ENCODE peak calls at places on chromosomes 5 and 9, in seven cellular contexts. E is stomach; M is CD8-positive, alpha-beta T cell; R is heart right ventricle; Y is naive thymus-derived CD4-positive, alpha-beta T cell; B is tibial artery; O is right atrium auricular region. V is an unnamed sample.
A peak's percentile ranks its signal among the peaks of the same experiment; 100 is the strongest.

GRCh38 chr5:83450183-83450839 is 21.2 kb upstream of the VCAN start:
- DNase-seq in E (no peak), O (no peak), M (no peak), Y (no peak), R (no peak), B (no peak), V (no peak)

GRCh38 chr5:87572611-87573010 is 159.9 kb upstream of the CCNH start:
- DNase-seq in R (no peak), M (no peak), B (no peak), O (no peak), E (no peak), Y (no peak), V (no peak)

GRCh38 chr5:44538831-44539539 is 149.8 kb upstream of the FGF10 start:
- DNase-seq in M (no peak), R (no peak), O (no peak), B (no peak), E (no peak), Y (no peak), V (no peak)

GRCh38 chr9:1929722-1930621 is 85.2 kb upstream of the SMARCA2 start:
- DNase-seq in B (no peak), E (no peak), M (no peak), R (no peak), O (no peak), Y (no peak), V (no peak)

GRCh38 chr5:27140831-27141230 is 102.4 kb upstream of the CDH9 start:
- DNase-seq in R (no peak), M (no peak), Y (no peak), B (no peak), O (no peak), E (no peak), V (no peak)

GRCh38 chr5:172443441-172444109 is 10.8 kb downstream of the SH3PXD2B start:
- DNase-seq in O (peak; percentile 95), R (peak; percentile 80), E (peak; percentile 63), B (peak; percentile 92), Y (no peak), M (no peak), V (no peak)

GRCh38 chr5:125142439-125142838 is 396.0 kb upstream of the ZNF608 start:
- DNase-seq in M (no peak), R (no peak), O (no peak), E (no peak), Y (no peak), B (no peak), V (no peak)

GRCh38 chr9:105070176-105070575 is 142.2 kb upstream of the ABCA1 start:
- DNase-seq in O (no peak), R (no peak), B (no peak), E (no peak), Y (no peak), M (no peak), V (no peak)

GRCh38 chr9:36903541-36904435 is 130.3 kb downstream of the PAX5 start:
- DNase-seq in E (peak; percentile 40), O (no peak), Y (no peak), B (no peak), M (no peak), R (no peak), V (no peak)

GRCh38 chr9:110444911-110445310 is 107.2 kb upstream of the TXNDC8 start:
- DNase-seq in M (no peak), R (no peak), E (no peak), O (no peak), Y (no peak), B (no peak), V (no peak)

GRCh38 chr9:5113994-5114748 is 71.3 kb downstream of the INSL6 start:
- DNase-seq in B (no peak), R (no peak), Y (no peak), M (no peak), E (no peak), O (no peak), V (no peak)

GRCh38 chr9:93467462-93467861 is 14.1 kb upstream of the FAM120AOS start:
- DNase-seq in B (no peak), O (no peak), Y (no peak), E (peak; percentile 56), M (no peak), R (no peak), V (no peak)

GRCh38 chr9:99491408-99492259 is 269.6 kb downstream of the SEC61B start:
- DNase-seq in E (no peak), Y (no peak), R (no peak), M (no peak), B (no peak), O (no peak), V (no peak)

GRCh38 chr9:136531904-136532798 is 13.7 kb downstream of the NOTCH1 start:
- DNase-seq in Y (no peak), M (peak; percentile 24), E (no peak), O (no peak), B (no peak), R (no peak), V (no peak)

GRCh38 chr5:932151-932627 is 39.5 kb downstream of the TRIP13 start:
- DNase-seq in M (peak; percentile 2), E (peak; percentile 22), O (no peak), B (no peak), R (no peak), Y (no peak), V (no peak)

GRCh38 chr5:931570-932145 is 39.0 kb downstream of the TRIP13 start:
- DNase-seq in B (no peak), M (no peak), O (no peak), E (no peak), R (no peak), Y (no peak), V (no peak)

GRCh38 chr5:930853-931252 is 38.2 kb downstream of the TRIP13 start:
- DNase-seq in Y (no peak), R (no peak), E (no peak), M (no peak), B (no peak), O (no peak), V (no peak)

GRCh38 chr5:927172-928015 is 34.7 kb downstream of the TRIP13 start:
- DNase-seq in R (no peak), Y (no peak), M (no peak), O (no peak), E (no peak), B (no peak), V (no peak)

DNA sequence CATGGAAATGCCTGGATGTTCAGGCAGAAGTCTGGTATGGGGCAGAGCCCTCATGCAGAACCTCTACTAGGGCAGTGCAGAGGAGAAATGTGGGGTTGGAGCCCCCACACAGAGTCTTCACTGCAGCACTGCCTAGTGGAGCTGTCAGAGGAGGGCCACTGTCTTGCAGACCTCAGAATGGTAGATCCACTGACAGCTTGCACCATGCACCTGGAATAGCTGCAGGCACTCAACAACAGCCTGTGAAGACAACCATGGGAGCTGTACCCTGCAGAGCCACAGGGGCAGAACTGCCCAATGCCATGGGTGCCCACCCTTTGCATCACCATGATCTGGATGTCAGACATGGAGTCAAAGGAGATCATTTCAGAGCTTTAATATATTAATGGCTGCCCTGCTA is 36.9 kb downstream of the TRIP13 start:
- DNase-seq in O (no peak), M (no peak), E (no peak), Y (no peak), B (no peak), R (no peak), V (peak; percentile 13)
- H3K27me3 ChIP-seq in O (no peaks in the 10 kb centered on the region), M (peaks cover 8% of the 10 kb centered on the region), E (peaks cover 16% of the 10 kb centered on the region), Y (no peaks in the 10 kb centered on the region), B (peaks cover 5% of the 10 kb centered on the region), R (peaks cover 26% of the 10 kb centered on the region), V (peaks cover 14% of the 10 kb centered on the region)

DNA sequence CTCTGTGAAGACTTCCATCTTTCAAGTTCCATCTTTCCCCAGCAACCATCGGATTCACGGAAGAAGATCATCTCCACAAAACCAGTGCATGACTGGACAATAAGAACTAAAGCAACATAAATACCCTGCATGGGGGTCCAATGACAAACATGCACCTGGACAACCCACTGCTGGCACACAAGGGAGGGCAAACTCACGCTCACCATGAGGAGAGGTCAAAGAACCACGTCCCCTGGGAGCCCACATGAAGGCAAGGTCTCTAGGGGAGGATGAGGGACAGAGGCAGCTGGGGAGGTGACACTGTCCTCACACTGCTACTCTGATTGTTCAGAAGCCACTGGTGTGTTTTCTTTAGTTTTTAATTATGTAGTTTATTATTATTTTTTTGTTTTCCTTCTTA is 190.8 kb downstream of the MED10 start:
- DNase-seq in Y (no peak), M (no peak), B (no peak), E (no peak), R (no peak), O (peak; percentile 36), V (no peak)
- H3K9me3 ChIP-seq in Y (no peaks in the 10 kb centered on the region), M (no peaks in the 10 kb centered on the region), B (no peaks in the 10 kb centered on the region), E (no peaks in the 10 kb centered on the region), R (no peaks in the 10 kb centered on the region), O (no peaks in the 10 kb centered on the region), V (no peaks in the 10 kb centered on the region)

GRCh38 chr9:31519826-31520225 is 864.6 kb upstream of the ACO1 start:
- DNase-seq in O (no peak), B (no peak), Y (no peak), R (no peak), E (no peak), M (no peak), V (no peak)

GRCh38 chr9:31520301-31521085 is 864.0 kb upstream of the ACO1 start:
- DNase-seq in Y (no peak), O (no peak), B (no peak), M (no peak), E (no peak), R (no peak), V (no peak)

GRCh38 chr9:31519424-31519823 is 865.0 kb upstream of the ACO1 start:
- DNase-seq in R (no peak), B (no peak), O (no peak), M (no peak), E (no peak), Y (no peak), V (no peak)

DNA sequence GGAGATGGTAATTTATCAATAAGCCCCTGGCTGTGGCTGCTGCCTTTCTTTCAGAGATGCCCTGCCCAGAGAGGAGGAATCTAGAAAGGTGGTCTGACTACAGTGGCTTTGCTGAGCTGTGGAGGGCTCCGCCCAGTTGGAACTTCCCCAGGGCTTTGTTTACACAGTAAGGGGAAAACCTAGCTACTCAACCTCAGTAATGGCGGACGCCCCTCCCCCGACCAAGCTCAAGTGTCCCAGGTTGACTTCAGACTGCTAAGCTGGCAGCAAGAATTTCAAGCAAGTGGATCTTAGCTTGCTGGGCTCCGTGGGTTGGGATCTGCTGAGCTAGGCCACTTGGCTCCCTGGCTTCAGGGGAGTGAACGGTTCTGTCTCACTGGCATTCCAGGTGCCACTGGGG is 865.4 kb upstream of the ACO1 start:
- DNase-seq in M (peak; percentile 7), O (no peak), B (no peak), Y (peak; percentile 38), E (no peak), R (no peak), V (no peak)
- H3K27ac ChIP-seq in M (no peak overlapping the region), O (no peak overlapping the region), B (no peak overlapping the region), Y (no peak overlapping the region), E (no peak overlapping the region), R (no peak overlapping the region), V (no peak overlapping the region)

GRCh38 chr5:1208221-1208742 is 6.9 kb downstream of the SLC6A19 start:
- DNase-seq in O (no peak), E (no peak), R (peak; percentile 9), B (no peak), M (no peak), Y (no peak), V (peak; percentile 52)

GRCh38 chr5:1206521-1207412 is 5.4 kb downstream of the SLC6A19 start:
- DNase-seq in Y (no peak), B (no peak), R (peak; percentile 7), E (no peak), O (no peak), M (no peak), V (no peak)

GRCh38 chr5:1209552-1209852 is 8.1 kb downstream of the SLC6A19 start:
- DNase-seq in E (no peak), B (no peak), O (no peak), Y (no peak), R (no peak), M (no peak), V (no peak)

GRCh38 chr5:1208743-1209551 is 7.6 kb downstream of the SLC6A19 start:
- DNase-seq in O (no peak), R (peak; percentile 12), M (no peak), B (no peak), E (peak; percentile 38), Y (no peak), V (no peak)

GRCh38 chr5:1207555-1207954 is 6.2 kb downstream of the SLC6A19 start:
- DNase-seq in Y (no peak), O (no peak), E (no peak), B (no peak), R (no peak), M (no peak), V (no peak)
- H3K27me3 ChIP-seq in Y (no peaks in the 10 kb centered on the region), O (no peaks in the 10 kb centered on the region), E (no peaks in the 10 kb centered on the region), B (no peaks in the 10 kb centered on the region), R (peaks cover 32% of the 10 kb centered on the region), M (no peaks in the 10 kb centered on the region), V (no peaks in the 10 kb centered on the region)